ENCODE peak calls at places on chromosomes 6 and 20, in nine cellular contexts. L is cardiac muscle cell; J is brain microvascular endothelial cell; U is CD8-positive, alpha-beta T cell; E is keratinocyte; W is PC-9; M is MM.1S; K is mesenchymal stem cell; H is K562. C is an unnamed sample.
A peak's percentile ranks its signal among the peaks of the same experiment; 100 is the strongest.

GRCh38 chr6:152821525-152821924 is 70.9 kb downstream of the VIP start:
- DNase-seq in J (no peak), M (no peak), W (no peak), U (no peak), H (no peak), K (no peak), L (no peak), E (no peak), C (no peak)

GRCh38 chr6:106097368-106098231 is 11.5 kb downstream of the PRDM1 start:
- DNase-seq in K (peak; percentile 76), L (peak; percentile 63), E (no peak), H (peak; percentile 20), M (peak; percentile 83), J (no peak), W (no peak), U (peak; percentile 45), C (peak; percentile 89)

GRCh38 chr6:157317129-157317814 is 6.0 kb downstream of the TMEM242 start:
- DNase-seq in M (no peak), U (no peak), W (peak; percentile 68), J (peak; percentile 95), K (peak; percentile 87), L (peak; percentile 89), H (peak; percentile 72), E (peak; percentile 56), C (no peak)

GRCh38 chr20:58012731-58013510 is 215.5 kb downstream of the ANKRD60 start:
- DNase-seq in E (no peak), L (no peak), M (no peak), J (no peak), K (no peak), U (no peak), H (no peak), W (no peak), C (no peak)

GRCh38 chr6:149545258-149545753 is 537 bp downstream of the PPIL4 start:
- DNase-seq in K (peak; percentile 91), U (peak; percentile 44), M (peak; percentile 10), J (peak; percentile 75), E (no peak), L (peak; percentile 78), W (peak; percentile 8), H (peak; percentile 50), C (peak; percentile 84)

GRCh38 chr20:12072945-12073245 is 155.2 kb downstream of the BTBD3 start:
- DNase-seq in L (no peak), H (no peak), M (no peak), U (no peak), E (no peak), J (no peak), W (no peak), K (no peak), C (no peak)

GRCh38 chr6:30155522-30156261 is 5.3 kb downstream of the TRIM10 start:
- DNase-seq in M (no peak), K (no peak), U (no peak), E (no peak), H (no peak), L (no peak), J (no peak), W (no peak), C (no peak)

GRCh38 chr20:50224553-50225255 is 34.1 kb downstream of the CEBPB start:
- DNase-seq in H (peak; percentile 31), M (no peak), E (no peak), K (peak; percentile 99), U (no peak), J (peak; percentile 43), L (peak; percentile 95), W (no peak), C (no peak)

GRCh38 chr20:62776692-62777527 is 19.4 kb upstream of the MRGBP start:
- DNase-seq in E (no peak), K (no peak), L (no peak), M (peak; percentile 53), W (no peak), H (peak; percentile 88), J (no peak), U (peak; percentile 63), C (peak; percentile 92)

GRCh38 chr6:81929828-81930227 is 177.3 kb upstream of the TENT5A start:
- DNase-seq in K (no peak), W (no peak), J (no peak), H (no peak), U (no peak), E (no peak), M (no peak), L (peak; percentile 92), C (no peak)

GRCh38 chr6:100464162-100464851 is 414 bp downstream of the SIM1 start:
- DNase-seq in H (no peak), E (no peak), M (no peak), K (no peak), W (no peak), U (no peak), L (no peak), J (no peak), C (no peak)

GRCh38 chr6:100461920-100462295 is 2.8 kb downstream of the SIM1 start:
- DNase-seq in K (peak; percentile 28), U (no peak), H (no peak), L (no peak), J (no peak), M (peak; percentile 29), W (no peak), E (no peak), C (no peak)

GRCh38 chr6:100463685-100464161 is 998 bp downstream of the SIM1 start:
- DNase-seq in H (no peak), W (no peak), E (no peak), L (no peak), K (no peak), J (no peak), U (no peak), M (no peak), C (no peak)

GRCh38 chr6:100462396-100462795 is 2.3 kb downstream of the SIM1 start:
- DNase-seq in H (no peak), J (no peak), W (no peak), E (no peak), U (no peak), M (no peak), L (no peak), K (no peak), C (no peak)

GRCh38 chr6:100462990-100463684 is 1.6 kb downstream of the SIM1 start:
- DNase-seq in J (no peak), E (no peak), L (no peak), K (no peak), U (no peak), H (no peak), W (no peak), M (no peak), C (no peak)
- H3K27ac ChIP-seq in J (no peak overlapping the region), E (no peak overlapping the region), L (no peak overlapping the region), K (no peak overlapping the region), U (no peak overlapping the region), H (no peak overlapping the region), W (no peak overlapping the region), M (no peak overlapping the region), C (no peak overlapping the region)

DNA sequence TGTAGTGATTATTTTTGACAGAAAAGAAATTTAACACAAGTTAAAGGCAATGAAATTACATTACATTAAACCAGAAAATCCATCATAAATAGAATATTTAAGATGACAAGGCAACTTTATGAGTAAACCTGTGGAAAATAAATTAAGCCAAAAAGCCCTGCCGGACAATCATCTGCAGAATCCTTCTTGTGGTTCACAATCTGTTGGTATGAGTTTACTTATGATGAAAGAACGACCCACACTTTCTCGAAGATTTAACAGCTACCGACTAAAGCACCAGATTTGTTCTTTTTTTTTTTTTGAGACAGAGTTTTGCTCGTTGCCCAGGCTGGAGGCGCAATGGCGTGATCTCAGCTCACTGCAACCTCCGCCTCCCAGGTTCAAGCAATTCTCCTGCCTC is 21.4 kb downstream of the HDAC2 start:
- DNase-seq in H (no peak), U (no peak), K (no peak), W (no peak), M (no peak), E (no peak), L (peak; percentile 9), J (no peak), C (no peak)
- H3K36me3 ChIP-seq in H (peaks cover 85% of the 10 kb centered on the region), U (peaks cover 8% of the 10 kb centered on the region), K (peaks cover 88% of the 10 kb centered on the region), W (peaks cover 79% of the 10 kb centered on the region), M (peaks cover 6% of the 10 kb centered on the region), E (peaks cover 7% of the 10 kb centered on the region), L (peaks cover 46% of the 10 kb centered on the region), J (peaks cover 17% of the 10 kb centered on the region), C (peaks cover 54% of the 10 kb centered on the region)

GRCh38 chr6:36598739-36599318 is 4.7 kb downstream of the SRSF3 start:
- DNase-seq in W (no peak), M (no peak), H (no peak), E (no peak), K (no peak), J (no peak), L (no peak), U (no peak), C (no peak)
- H3K4me3 ChIP-seq in W (peak overlapping the region; percentile 16), M (peak overlapping the region; percentile 52), H (peak overlapping the region; percentile 20), E (peak overlapping the region; percentile 100), K (peak overlapping the region; percentile 99), J (peak overlapping the region; percentile 96), L (peak overlapping the region; percentile 94), U (peak overlapping the region; percentile 40), C (peak overlapping the region; percentile 100)

GRCh38 chr6:131949909-131950766 is 1.0 kb downstream of the CCN2 start:
- DNase-seq in W (no peak), K (peak; percentile 93), E (no peak), L (peak; percentile 96), H (no peak), M (peak; percentile 56), J (peak; percentile 98), U (no peak), C (no peak)

GRCh38 chr6:131946992-131947955 is 3.9 kb downstream of the CCN2 start:
- DNase-seq in E (no peak), L (peak; percentile 74), M (no peak), H (no peak), U (no peak), K (peak; percentile 79), W (no peak), J (peak; percentile 77), C (no peak)

GRCh38 chr6:131948221-131948661 is 2.9 kb downstream of the CCN2 start:
- DNase-seq in E (no peak), M (no peak), L (peak; percentile 59), H (no peak), K (peak; percentile 63), W (no peak), U (no peak), J (peak; percentile 72), C (no peak)

GRCh38 chr6:131949615-131949908 is 1.6 kb downstream of the CCN2 start:
- DNase-seq in W (no peak), K (peak; percentile 97), M (no peak), L (peak; percentile 93), H (no peak), J (no peak), U (no peak), E (no peak), C (no peak)

DNA sequence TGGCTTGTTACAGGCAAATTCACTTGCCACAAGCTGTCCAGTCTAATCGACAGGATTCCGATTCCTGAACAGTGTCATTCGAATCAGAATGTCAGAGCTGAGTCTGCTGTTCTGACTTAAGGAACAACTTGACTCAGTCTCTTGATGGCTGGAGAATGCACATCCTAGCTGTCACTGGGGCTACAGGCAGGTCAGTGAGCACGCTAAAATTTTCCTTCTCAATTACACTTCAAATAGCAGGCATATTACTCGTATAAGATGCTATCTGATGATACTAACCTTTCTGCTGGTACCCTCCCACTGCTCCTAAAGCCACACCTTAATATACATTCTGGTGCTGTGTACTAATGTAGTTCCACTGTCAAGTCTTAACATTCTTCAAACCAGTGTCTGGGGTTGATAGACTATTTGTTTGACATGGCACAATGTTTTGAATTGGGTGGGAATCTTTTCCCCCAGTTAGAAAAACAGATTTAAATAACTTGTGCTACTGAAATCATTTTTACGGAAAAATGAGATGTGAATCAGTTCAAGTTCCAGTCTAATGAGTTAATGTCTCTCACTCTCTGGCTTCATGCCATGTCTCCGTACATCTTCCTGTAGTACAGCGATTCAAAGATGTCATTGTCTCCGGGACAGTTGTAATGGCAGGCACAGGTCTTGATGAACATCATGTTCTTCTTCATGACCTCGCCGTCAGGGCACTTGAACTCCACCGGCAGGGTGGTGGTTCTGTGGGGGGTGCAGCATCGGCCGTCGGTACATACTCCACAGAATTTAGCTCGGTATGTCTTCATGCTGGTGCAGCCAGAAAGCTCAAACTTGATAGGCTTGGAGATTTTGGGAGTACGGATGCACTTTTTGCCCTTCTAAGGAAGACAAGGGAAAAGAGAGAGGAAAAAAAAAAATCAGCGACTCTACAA is 2.2 kb downstream of the CCN2 start:
- DNase-seq in U (no peak), E (no peak), M (no peak), L (peak; percentile 80), W (no peak), K (peak; percentile 87), H (no peak), J (peak; percentile 98), C (no peak)
- H3K27ac ChIP-seq in U (no peak overlapping the region), E (no peak overlapping the region), M (no peak overlapping the region), L (no peak overlapping the region), W (no peak overlapping the region), K (peak overlapping the region; percentile 84), H (no peak overlapping the region), J (peak overlapping the region; percentile 95), C (no peak overlapping the region)